ENCODE peak calls at places on chromosomes 4 and X, in four cellular contexts. P is suprapubic skin, Y is esophagus squamous epithelium, G is tibial nerve. O is an unnamed sample.

GRCh38 chrX:72367524-72367923 is 61.8 kb upstream of the CITED1 start:
- DNase-seq in P (no peak), G (no peak), Y (no peak), O (no peak)

GRCh38 chrX:130636277-130636676 is 234.5 kb downstream of the RBMX2 start:
- DNase-seq in Y (no peak), P (no peak), G (no peak), O (no peak)

GRCh38 chr4:5051210-5051691 is at the start of gene STK32B:
- DNase-seq in Y (no peak), G (no peak), P (peak; percentile 84), O (no peak)

GRCh38 chr4:107654694-107655093 is 65.3 kb downstream of the PAPSS1 start:
- DNase-seq in Y (no peak), P (no peak), G (no peak), O (no peak)

GRCh38 chrX:42175843-42176242 is 252.5 kb upstream of the CASK start:
- DNase-seq in P (no peak), G (no peak), Y (no peak), O (no peak)

GRCh38 chr4:126715681-126716080 is 917.1 kb upstream of the INTU start:
- DNase-seq in P (no peak), Y (no peak), G (no peak), O (no peak)

GRCh38 chrX:12920990-12921389 is 14.6 kb downstream of the TLR8 start:
- DNase-seq in P (no peak), Y (no peak), G (no peak), O (no peak)

GRCh38 chr4:70399319-70399718 is 1.6 kb downstream of the OPRPN start:
- DNase-seq in Y (no peak), P (no peak), G (no peak), O (no peak)

GRCh38 chrX:28717864-28718263 is 130.6 kb downstream of the IL1RAPL1 start:
- DNase-seq in Y (no peak), P (no peak), G (no peak), O (no peak)

GRCh38 chr4:68499021-68499420 is 51.8 kb downstream of the TMPRSS11E start:
- DNase-seq in G (no peak), Y (no peak), P (no peak), O (no peak)

GRCh38 chr4:14375816-14376215 is 626.5 kb upstream of the CPEB2 start:
- DNase-seq in Y (no peak), P (no peak), G (no peak), O (no peak)

GRCh38 chr4:86977621-86978184 is 42.9 kb downstream of the AFF1 start:
- DNase-seq in P (no peak), Y (no peak), G (no peak), O (peak; percentile 57)

GRCh38 chr4:1612278-1613098 is 71.6 kb downstream of the FAM53A start:
- DNase-seq in P (no peak), Y (no peak), G (no peak), O (no peak)

GRCh38 chr4:68175562-68176155 is 46.0 kb upstream of the TMPRSS11F start:
- DNase-seq in P (no peak), Y (no peak), G (peak; percentile 72), O (no peak)

GRCh38 chr4:18664051-18664450 is 642.5 kb upstream of the LCORL start:
- DNase-seq in G (no peak), P (no peak), Y (no peak), O (no peak)

GRCh38 chrX:14409341-14409740 is 120.0 kb upstream of the GLRA2 start:
- DNase-seq in G (no peak), P (no peak), Y (no peak), O (no peak)

GRCh38 chr4:48836658-48837057 is 5.8 kb downstream of the OCIAD1 start:
- DNase-seq in P (no peak), Y (no peak), G (no peak), O (no peak)

GRCh38 chr4:48827622-48828021 is 3.3 kb upstream of the OCIAD1 start:
- DNase-seq in P (no peak), Y (no peak), G (no peak), O (no peak)

GRCh38 chr4:48831532-48832015 is 686 bp downstream of the OCIAD1 start:
- DNase-seq in G (no peak), P (no peak), Y (no peak), O (no peak)

GRCh38 chr4:48832571-48832970 is 1.7 kb downstream of the OCIAD1 start:
- DNase-seq in G (no peak), Y (no peak), P (no peak), O (no peak)

GRCh38 chr4:48830706-48831531 is at the start of gene OCIAD1:
- DNase-seq in P (peak; percentile 98), Y (peak; percentile 93), G (peak; percentile 97), O (peak; percentile 84)
- TF ChIP-seq POLR2A in P (no peak), Y (no peak), G (peak; percentile 69), O (peak; percentile 44)

GRCh38 chrX:18983711-18984380 is at the start of gene PHKA2:
- DNase-seq in Y (no peak), G (peak; percentile 17), P (peak; percentile 76), O (peak; percentile 9)
- TF ChIP-seq POLR2A in Y (no peak), G (no peak), P (no peak), O (no peak)

GRCh38 chrX:46381630-46382029 is 163.6 kb downstream of the ZNF674 start:
- DNase-seq in Y (no peak), P (no peak), G (peak; percentile 8), O (no peak)
- TF ChIP-seq POLR2A in Y (no peak), P (no peak), G (no peak), O (no peak)

DNA sequence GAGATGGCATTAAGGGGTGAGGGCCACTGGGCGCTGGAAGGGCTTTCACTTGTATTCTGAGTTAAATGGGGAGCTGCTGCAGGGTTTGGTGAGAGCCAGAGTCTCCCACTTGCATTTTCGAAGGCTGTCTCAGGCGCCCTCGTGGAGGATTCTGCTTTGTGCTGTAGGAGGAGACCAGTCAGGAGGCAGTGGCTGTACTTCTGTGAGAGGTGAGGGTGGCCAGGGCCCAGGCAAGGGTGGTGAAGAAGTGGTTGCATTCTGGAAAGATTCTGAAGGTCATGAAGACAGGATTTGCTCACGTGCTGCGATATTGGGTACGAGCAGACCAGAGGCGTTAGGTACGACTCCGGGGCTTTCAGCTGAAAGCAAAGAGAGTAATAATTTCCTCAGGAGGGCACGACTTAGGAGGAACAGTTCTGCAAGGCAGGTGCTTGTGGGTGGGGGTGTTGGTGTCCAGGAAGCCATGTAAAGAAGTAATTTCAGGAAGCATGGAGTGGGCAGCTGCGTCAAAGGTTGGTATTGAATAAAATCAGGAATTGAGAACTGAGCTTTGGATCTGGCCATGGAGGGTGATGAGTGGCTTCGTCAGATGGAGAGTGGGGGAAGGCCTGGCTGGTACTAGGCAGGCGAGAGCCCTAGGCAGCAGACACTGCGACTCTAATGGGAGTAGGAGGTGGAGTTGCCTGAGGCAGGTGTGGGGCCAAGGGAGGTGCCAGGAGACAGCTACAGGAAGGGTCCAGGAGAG is 18.2 kb downstream of the PIGG start:
- DNase-seq in Y (no peak), P (no peak), G (no peak), O (no peak)
- TF ChIP-seq POLR2A in Y (no peak), P (no peak), G (no peak), O (no peak)

GRCh38 chr4:124275-125081 is at the start of gene ZNF718:
- DNase-seq in P (peak; percentile 96), G (peak; percentile 97), Y (peak; percentile 65), O (no peak)
- TF ChIP-seq POLR2A in P (no peak), G (peak; percentile 86), Y (no peak), O (peak; percentile 18)

GRCh38 chrX:138127314-138127713 is 561.4 kb downstream of the ZIC3 start:
- DNase-seq in G (no peak), P (no peak), Y (no peak), O (no peak)
- TF ChIP-seq POLR2A in G (no peak), P (no peak), Y (no peak), O (no peak)

DNA sequence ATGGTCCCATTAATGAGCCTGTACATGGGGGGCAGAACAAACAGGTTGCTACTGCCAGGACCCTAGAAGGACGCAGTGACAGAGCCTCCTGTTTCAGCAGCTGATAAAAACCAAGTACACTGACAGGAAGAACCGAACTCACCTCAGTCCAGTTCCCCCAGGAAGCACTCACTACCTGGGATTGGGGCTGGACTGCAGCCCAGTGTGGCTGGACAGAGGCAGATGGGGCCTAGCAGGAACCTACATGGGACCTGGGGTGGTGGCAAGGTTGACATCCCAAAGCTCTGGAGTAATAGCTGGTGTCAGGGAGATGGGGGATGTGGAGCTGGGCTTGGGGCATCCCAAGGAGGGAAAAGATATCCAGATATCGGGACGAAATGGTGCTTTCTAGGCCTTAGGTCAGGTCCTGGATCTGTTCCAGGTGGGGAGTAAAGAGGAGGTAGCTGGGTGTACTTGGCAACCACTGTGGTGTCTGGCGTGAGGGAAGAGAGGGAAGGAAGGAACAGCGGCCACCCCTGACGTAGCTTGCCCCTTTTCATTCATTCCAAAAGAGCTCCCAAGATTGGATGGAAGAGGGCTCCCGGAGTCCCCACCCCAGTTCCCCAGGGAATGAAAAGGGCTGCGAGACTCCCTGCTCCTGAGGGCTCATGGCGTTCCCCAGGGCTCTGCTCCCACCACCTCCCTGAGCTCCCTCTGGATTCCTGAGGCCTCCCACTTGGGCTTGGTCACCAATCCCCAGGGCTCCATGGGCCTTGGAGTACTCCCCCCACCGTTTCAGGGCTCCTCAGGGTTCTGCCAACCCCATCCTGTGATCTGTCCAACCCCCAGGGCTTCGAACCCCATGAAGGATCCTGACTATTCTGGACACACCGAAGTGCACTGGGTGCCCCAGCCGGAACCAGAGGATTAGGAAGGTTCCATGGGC is 4.5 kb downstream of the EMD start:
- DNase-seq in Y (no peak), P (no peak), G (no peak), O (no peak)
- TF ChIP-seq POLR2A in Y (no peak), P (no peak), G (no peak), O (no peak)

GRCh38 chr4:163166041-163166579 is 580 bp downstream of the NAF1 start:
- DNase-seq in P (peak; percentile 80), Y (peak; percentile 4), G (peak; percentile 10), O (peak; percentile 21)
- TF ChIP-seq POLR2A in P (no peak), Y (no peak), G (no peak), O (peak; percentile 31)

O was measured in H54.